ENCODE peak calls at places on chromosomes 4 and X, in seven cellular contexts. J is cardiac muscle cell; P is HFF-Myc; M is natural killer cell; X is endothelial cell; Y is CD8-positive, alpha-beta T cell; F is PC-3. L is an unnamed sample.

GRCh38 chr4:159097785-159098184 is 5.1 kb upstream of the RAPGEF2 start:
- DNase-seq in J (no peak), P (no peak), M (no peak), X (no peak), Y (no peak), F (no peak), L (no peak)

GRCh38 chr4:91298156-91298700 is 1005.5 kb upstream of the GRID2 start:
- DNase-seq in J (no peak), P (no peak), M (no peak), X (no peak), Y (no peak), F (no peak), L (no peak)

GRCh38 chrX:13694359-13694758 is 5.4 kb downstream of the RAB9A start:
- DNase-seq in J (no peak), P (no peak), M (no peak), X (no peak), Y (no peak), F (no peak), L (no peak)

GRCh38 chr4:89949782-89950387 is 55.2 kb downstream of the MMRN1 start:
- DNase-seq in J (no peak), P (no peak), M (no peak), X (no peak), Y (no peak), F (peak), L (no peak)

GRCh38 chr4:140243345-140243753 is 89.4 kb upstream of the MAML3 start:
- DNase-seq in J (no peak), P (no peak), M (no peak), X (no peak), Y (no peak), F (peak), L (no peak)

GRCh38 chr4:61740950-61741638 is 541.0 kb downstream of the ADGRL3 start:
- DNase-seq in J (peak), P (no peak), M (no peak), X (no peak), Y (no peak), F (no peak), L (no peak)

GRCh38 chr4:123980736-123981285 is 584.2 kb downstream of the SPRY1 start:
- DNase-seq in J (peak), P (no peak), M (no peak), X (no peak), Y (no peak), F (no peak), L (no peak)

GRCh38 chrX:77446029-77446585 is 1.1 kb upstream of the FGF16 start:
- DNase-seq in J (no peak), P (no peak), M (no peak), X (peak), Y (no peak), F (no peak), L (peak)

GRCh38 chrX:131854586-131854985 is 168.5 kb upstream of the STK26 start:
- DNase-seq in J (peak), P (no peak), M (no peak), X (no peak), Y (no peak), F (peak), L (no peak)

GRCh38 chr4:77652237-77652897 is 46.7 kb downstream of the CXCL13 start:
- DNase-seq in J (peak), P (no peak), M (no peak), X (no peak), Y (no peak), F (no peak), L (no peak)

GRCh38 chr4:1246111-1246881 is 2.6 kb downstream of the CTBP1 start:
- DNase-seq in J (no peak), P (no peak), M (peak), X (no peak), Y (no peak), F (peak), L (peak)

GRCh38 chr4:51884606-51885005 is 41.7 kb downstream of the DCUN1D4 start:
- DNase-seq in J (no peak), P (no peak), M (no peak), X (no peak), Y (no peak), F (no peak), L (no peak)

GRCh38 chrX:45353462-45353861 is 152.8 kb upstream of the DIPK2B start:
- DNase-seq in J (peak), P (no peak), M (no peak), X (no peak), Y (no peak), F (no peak), L (no peak)

GRCh38 chr4:152437561-152437960 is 98.3 kb downstream of the FBXW7 start:
- DNase-seq in J (no peak), P (no peak), M (no peak), X (no peak), Y (no peak), F (no peak), L (no peak)

GRCh38 chr4:152431287-152431686 is 104.6 kb downstream of the FBXW7 start:
- DNase-seq in J (no peak), P (no peak), M (no peak), X (no peak), Y (no peak), F (peak), L (no peak)

GRCh38 chr4:152431784-152432183 is 104.1 kb downstream of the FBXW7 start:
- DNase-seq in J (no peak), P (no peak), M (no peak), X (no peak), Y (no peak), F (no peak), L (no peak)

GRCh38 chr4:152434011-152434410 is 101.9 kb downstream of the FBXW7 start:
- DNase-seq in J (no peak), P (no peak), M (no peak), X (no peak), Y (no peak), F (no peak), L (no peak)

DNA sequence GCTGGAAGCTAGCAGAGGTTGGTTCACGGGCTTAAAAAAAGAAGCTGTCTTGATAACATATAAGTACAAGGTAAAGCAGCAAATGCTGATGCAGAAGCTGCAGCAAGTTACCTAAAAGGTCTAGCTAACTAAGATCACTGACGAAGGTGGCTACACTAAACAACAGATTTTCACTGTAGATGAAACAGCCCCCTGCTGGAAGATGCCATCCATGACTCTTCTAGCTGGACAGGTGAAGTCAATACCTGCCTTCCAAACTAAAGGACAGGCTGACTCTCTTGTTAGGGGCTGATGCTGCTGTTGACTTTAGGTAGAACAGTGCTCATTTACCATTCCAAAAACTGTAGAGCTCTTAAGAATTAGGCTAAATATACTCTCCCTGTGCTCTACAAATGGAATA is 99.5 kb downstream of the FBXW7 start:
- DNase-seq in J (no peak), P (no peak), M (no peak), X (no peak), Y (no peak), F (no peak), L (no peak)
- TF ChIP-seq CTCF in J (no peak), P (no peak), M (no peak), X (peak), Y (no peak), F (peak), L (peak)

DNA sequence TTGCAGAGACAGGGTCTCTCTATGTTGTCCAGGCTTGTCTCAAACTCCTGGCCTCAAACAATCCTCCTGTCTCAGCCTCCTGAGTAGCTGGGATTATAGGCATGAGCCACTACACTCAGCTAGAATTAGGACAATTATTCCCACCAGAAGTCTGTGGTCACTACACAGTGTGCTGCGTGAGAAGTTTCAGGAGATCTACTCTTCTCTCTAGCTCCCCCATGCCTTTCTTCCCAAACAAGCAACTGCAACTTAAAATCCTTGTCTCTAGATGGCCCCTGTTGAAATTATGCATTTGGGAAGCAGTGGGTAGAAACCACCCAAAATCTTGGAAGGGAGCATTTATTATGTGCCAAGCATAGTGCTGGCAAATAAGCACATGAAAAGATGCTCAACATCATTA is 21.1 kb upstream of the MAP7D3 start:
- DNase-seq in J (no peak), P (no peak), M (no peak), X (no peak), Y (no peak), F (no peak), L (no peak)
- TF ChIP-seq CTCF in J (peak), P (no peak), M (no peak), X (no peak), Y (no peak), F (peak), L (no peak)

DNA sequence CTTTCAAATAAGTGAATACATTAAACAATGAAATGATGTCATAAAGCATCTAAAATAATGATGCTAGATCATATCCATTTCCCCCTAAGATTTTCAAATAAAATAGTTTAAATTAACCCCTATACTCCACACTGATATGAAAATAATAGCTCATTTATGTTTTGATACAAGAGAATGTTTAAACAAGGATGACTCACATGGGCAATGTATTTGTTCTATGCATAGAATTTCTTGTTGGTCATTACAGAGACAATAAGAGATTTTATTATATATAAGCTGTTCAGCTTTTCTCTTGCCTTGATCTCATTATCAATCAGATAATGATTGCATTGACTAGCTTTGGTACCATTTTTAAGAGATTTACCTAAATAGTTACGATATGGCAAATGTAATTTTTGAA is 411.7 kb downstream of the ARHGAP24 start:
- DNase-seq in J (no peak), P (no peak), M (no peak), X (no peak), Y (no peak), F (peak), L (no peak)
- TF ChIP-seq CTCF in J (no peak), P (no peak), M (no peak), X (no peak), Y (no peak), F (no peak), L (no peak)

GRCh38 chrX:43961699-43962098 is 11.5 kb downstream of the NDP start:
- DNase-seq in J (no peak), P (no peak), M (no peak), X (no peak), Y (no peak), F (peak), L (no peak)
- TF ChIP-seq CTCF in J (no peak), P (no peak), M (no peak), X (peak), Y (no peak), F (peak), L (no peak)

DNA sequence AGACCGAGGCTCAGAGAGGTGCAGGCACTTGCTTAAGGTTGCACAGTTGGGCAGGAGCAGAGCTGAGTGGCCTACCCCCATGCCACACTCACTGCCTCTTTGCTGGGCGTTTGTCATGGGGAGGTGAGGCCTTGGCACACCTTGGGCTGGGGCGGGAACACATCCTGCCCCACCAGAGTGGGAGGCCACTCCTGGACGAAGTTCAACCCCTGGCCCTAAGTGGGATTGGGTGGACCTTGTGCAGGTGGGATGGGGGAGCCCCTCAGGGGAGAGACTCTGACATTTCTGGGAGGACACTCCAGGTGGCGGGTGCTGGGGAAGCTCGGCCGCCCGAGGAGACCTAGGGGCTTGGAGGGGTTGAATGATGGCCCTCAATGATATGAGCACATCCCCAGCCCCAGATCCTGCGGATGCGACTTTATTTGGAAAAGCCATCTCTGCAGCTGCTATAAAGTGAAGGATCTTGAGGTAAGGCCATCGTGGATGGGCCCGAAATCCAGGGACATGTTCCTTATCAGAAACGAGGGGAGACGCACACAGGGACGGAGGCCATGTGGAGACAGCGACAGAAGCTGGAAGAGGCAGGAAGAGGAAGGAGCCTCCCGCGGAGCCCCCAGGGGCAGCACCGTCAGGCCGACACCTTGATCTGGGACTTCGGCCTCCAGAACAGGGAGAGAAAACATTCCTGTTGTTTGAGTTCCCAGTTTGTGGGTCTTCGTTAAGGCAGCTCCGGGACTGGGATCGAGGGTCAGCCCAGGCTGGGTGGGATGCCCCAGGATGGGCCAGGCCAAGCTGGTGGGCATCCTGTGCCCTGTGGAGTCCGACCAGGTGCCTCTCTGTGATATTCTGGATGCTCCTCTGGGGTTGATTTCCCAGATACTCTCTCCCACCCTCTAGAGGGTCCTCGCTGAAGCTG is 111.6 kb upstream of the LRPAP1 start:
- DNase-seq in J (no peak), P (no peak), M (no peak), X (no peak), Y (peak), F (no peak), L (no peak)
- TF ChIP-seq CTCF in J (no peak), P (no peak), M (no peak), X (no peak), Y (no peak), F (no peak), L (no peak)

DNA sequence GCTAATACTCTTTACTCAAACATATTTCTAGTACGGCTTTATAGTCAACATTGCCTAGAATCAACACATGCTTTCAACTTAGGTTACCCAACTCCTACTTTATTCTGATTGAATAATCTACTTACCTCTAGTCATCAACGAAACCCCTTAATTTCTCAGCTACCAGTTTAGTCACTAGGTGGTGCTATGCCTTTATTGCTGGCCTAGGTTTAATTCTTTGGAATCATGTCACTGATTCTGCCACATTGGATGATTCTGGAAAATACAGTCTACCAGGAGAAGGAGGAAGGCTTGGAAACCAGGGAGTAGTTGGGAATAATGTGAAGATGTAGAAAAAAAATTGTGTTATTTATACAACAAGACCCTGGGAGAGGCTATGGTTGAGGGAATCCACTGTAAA is 167.7 kb downstream of the DCAF12L2 start:
- DNase-seq in J (no peak), P (no peak), M (no peak), X (peak), Y (no peak), F (peak), L (no peak)
- TF ChIP-seq CTCF in J (no peak), P (no peak), M (no peak), X (peak), Y (no peak), F (peak), L (peak)

DNA sequence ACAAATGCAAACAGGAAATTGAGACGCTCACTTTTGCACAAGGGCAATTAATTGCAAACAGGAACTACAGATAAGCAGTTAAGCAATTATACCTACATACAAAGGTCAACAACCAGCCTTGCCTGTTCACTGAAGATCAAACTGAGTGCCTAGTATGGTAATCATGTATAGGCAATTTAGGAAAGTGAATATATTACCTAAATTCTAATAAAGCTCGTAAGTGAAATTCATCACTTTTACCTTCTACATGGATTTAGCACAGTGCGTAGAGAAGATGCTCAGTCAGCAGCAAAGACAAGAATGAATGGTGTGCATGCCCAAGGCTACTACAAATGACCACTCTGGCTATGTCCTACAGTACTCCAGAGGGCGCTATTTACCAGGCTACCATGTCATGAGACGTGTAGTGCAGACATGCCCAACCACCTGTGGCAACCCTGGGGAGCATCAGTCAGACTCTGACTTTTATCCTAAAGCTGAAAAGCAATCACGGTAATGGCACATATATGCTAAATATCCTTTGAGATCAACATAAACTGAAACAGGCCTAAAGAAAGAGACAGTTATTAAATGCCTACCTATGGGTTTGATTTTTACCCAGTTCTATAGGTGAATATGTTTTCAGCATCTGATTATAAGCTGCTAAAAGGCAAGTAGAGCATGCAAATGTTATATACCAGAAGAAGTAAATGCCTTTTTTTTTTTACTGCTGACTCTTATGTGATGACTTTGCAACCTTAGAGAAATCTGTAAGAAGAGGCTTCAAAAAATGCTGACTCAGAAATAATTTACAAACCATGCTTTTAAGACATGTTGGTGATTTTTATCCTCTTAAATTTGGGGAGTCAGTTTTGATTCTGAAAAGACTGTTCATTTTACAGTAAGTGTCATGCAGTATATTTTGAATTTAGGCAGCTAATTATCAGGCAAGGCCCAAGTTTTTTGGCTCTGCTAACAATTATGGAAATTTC is 178.0 kb downstream of the PPP3CA start:
- DNase-seq in J (peak), P (peak), M (peak), X (peak), Y (peak), F (peak), L (peak)
- TF ChIP-seq CTCF in J (peak), P (peak), M (peak), X (peak), Y (peak), F (peak), L (peak)

GRCh38 chr4:133921280-133922195 is 280.1 kb downstream of the PABPC4L start:
- DNase-seq in J (peak), P (no peak), M (no peak), X (no peak), Y (no peak), F (peak), L (no peak)
- TF ChIP-seq CTCF in J (peak), P (peak), M (no peak), X (no peak), Y (no peak), F (no peak), L (no peak)

GRCh38 chrX:330726-331144 is 12.1 kb upstream of the GTPBP6 start:
- DNase-seq in J (no peak), P (no peak), M (no peak), X (no peak), Y (no peak), F (no peak), L (no peak)

GRCh38 chrX:331145-331771 is 12.7 kb upstream of the GTPBP6 start:
- DNase-seq in J (peak), P (no peak), M (no peak), X (no peak), Y (peak), F (peak), L (no peak)

GRCh38 chrX:332916-333610 is 14.5 kb upstream of the GTPBP6 start:
- DNase-seq in J (no peak), P (no peak), M (no peak), X (no peak), Y (no peak), F (no peak), L (no peak)

GRCh38 chrX:332496-332860 is 13.9 kb upstream of the GTPBP6 start:
- DNase-seq in J (no peak), P (no peak), M (no peak), X (no peak), Y (no peak), F (no peak), L (no peak)

DNA sequence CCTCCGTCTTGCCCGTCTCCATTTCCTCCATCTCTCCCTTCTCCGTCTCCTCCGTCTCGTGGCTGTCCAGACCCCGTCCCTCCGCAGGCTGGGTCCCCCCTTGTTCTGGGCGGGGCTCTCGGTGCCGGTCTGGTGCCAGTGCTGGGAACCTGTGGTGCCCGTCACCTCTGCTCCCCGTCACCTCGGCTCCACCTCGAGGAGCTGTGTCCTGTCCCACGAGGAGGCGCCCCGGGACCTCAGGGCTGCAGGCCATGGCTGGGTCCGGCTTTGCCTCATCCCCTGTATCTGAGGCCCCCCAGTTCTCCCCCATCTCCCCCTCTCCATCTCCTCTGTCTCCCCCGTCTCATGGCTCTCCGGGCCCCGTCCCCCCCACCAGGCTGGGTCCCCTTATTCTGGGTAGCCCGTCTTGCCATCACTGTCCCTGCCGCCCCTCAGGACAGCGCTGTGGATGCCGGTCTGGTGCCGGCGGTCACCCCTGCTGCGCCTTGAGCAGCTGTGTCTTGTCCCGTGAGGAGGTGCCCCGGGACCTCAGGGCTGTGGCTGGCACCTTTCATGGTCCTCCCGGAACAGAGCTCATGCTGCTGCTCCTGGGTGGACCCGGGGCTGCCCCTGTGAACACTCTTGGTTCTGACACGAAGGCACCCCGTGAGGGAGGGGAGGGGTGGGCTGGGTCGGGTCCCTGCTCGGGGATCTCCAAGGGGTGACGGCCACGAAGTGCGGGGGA is 13.3 kb upstream of the GTPBP6 start:
- DNase-seq in J (no peak), P (no peak), M (no peak), X (no peak), Y (no peak), F (no peak), L (no peak)
- TF ChIP-seq CTCF in J (no peak), P (no peak), M (no peak), X (no peak), Y (no peak), F (no peak), L (no peak)